ENCODE peak calls at places on chromosomes 6 and 20, in seven cellular contexts. C is iPS-NIHi11, U is ascending aorta, Q is fibroblast of the conjunctiva, J is heart right ventricle, V is fibroblast of mammary gland, G is A673. N is an unnamed sample.

GRCh38 chr6:56356431-56356830 is 109.1 kb upstream of the COL21A1 start:
- DNase-seq in C (no peak), U (no peak), Q (no peak), J (no peak), V (peak), G (peak), N (no peak)

GRCh38 chr20:52105573-52106422 is 85.8 kb downstream of the ZFP64 start:
- DNase-seq in C (peak), U (no peak), Q (no peak), J (no peak), V (peak), G (peak), N (no peak)

GRCh38 chr6:135576055-135576454 is 78.5 kb upstream of the AHI1 start:
- DNase-seq in C (no peak), U (no peak), Q (peak), J (no peak), V (peak), G (peak), N (no peak)

GRCh38 chr20:58776109-58776508 is 74.6 kb downstream of the GNAS-AS1 start:
- DNase-seq in C (no peak), U (no peak), Q (no peak), J (no peak), V (no peak), G (no peak), N (no peak)

GRCh38 chr6:143110572-143110971 is 49.9 kb downstream of the AIG1 start:
- DNase-seq in C (no peak), U (no peak), Q (no peak), J (no peak), V (peak), G (no peak), N (no peak)

GRCh38 chr6:121510568-121511177 is 75.2 kb downstream of the GJA1 start:
- DNase-seq in C (no peak), U (no peak), Q (no peak), J (no peak), V (no peak), G (no peak), N (no peak)

GRCh38 chr6:87518453-87518852 is 45.7 kb downstream of the SLC35A1 start:
- DNase-seq in C (no peak), U (no peak), Q (no peak), J (no peak), V (no peak), G (no peak), N (no peak)

GRCh38 chr6:163427498-163428254 is 13.2 kb downstream of the QKI start:
- DNase-seq in C (no peak), U (no peak), Q (peak), J (no peak), V (peak), G (peak), N (no peak)

GRCh38 chr20:44166477-44166876 is 20.5 kb downstream of the JPH2 start:
- DNase-seq in C (no peak), U (peak), Q (no peak), J (no peak), V (peak), G (peak), N (no peak)

GRCh38 chr6:133957780-133958242 is 4.8 kb downstream of the TBPL1 start:
- DNase-seq in C (no peak), U (no peak), Q (no peak), J (no peak), V (no peak), G (no peak), N (no peak)

GRCh38 chr6:170110201-170111140 is 180.4 kb downstream of the DLL1 start:
- DNase-seq in C (no peak), U (peak), Q (no peak), J (no peak), V (no peak), G (no peak), N (no peak)

GRCh38 chr20:22515264-22515663 is 69.1 kb downstream of the FOXA2 start:
- DNase-seq in C (no peak), U (no peak), Q (no peak), J (no peak), V (no peak), G (no peak), N (no peak)

GRCh38 chr6:1062786-1063545 is 248.9 kb upstream of the FOXQ1 start:
- DNase-seq in C (peak), U (no peak), Q (no peak), J (no peak), V (no peak), G (no peak), N (no peak)